ENCODE peak calls at places on chromosomes 7 and 10, in four cellular contexts. U is neuronal stem cell, C is T-helper 2 cell, R is colonic mucosa. T is an unnamed sample.

GRCh38 chr10:35998036-35998435 is 355.9 kb upstream of the FZD8 start:
- DNase-seq in U (no peak), C (no peak), R (no peak), T (no peak)

GRCh38 chr7:1567082-1567771 is 2.6 kb downstream of the PSMG3 start:
- DNase-seq in U (no peak), C (no peak), R (peak), T (no peak)

GRCh38 chr10:112875474-112876267 is 74.4 kb upstream of the TCF7L2 start:
- DNase-seq in U (no peak), C (no peak), R (peak), T (no peak)

GRCh38 chr7:17625038-17625437 is 315.3 kb downstream of the SNX13 start:
- DNase-seq in U (no peak), C (no peak), R (no peak), T (no peak)

GRCh38 chr7:10802526-10802925 is 171.1 kb upstream of the PHF14 start:
- DNase-seq in U (no peak), C (no peak), R (no peak), T (no peak)

GRCh38 chr7:129522088-129522970 is 20.0 kb downstream of the SMKR1 start:
- DNase-seq in U (no peak), C (no peak), R (no peak), T (no peak)

GRCh38 chr10:27747096-27747451 is 1.5 kb upstream of the MKX start:
- DNase-seq in U (no peak), C (no peak), R (no peak), T (no peak)

GRCh38 chr10:95333997-95334792 is 43.4 kb upstream of the PDLIM1 start:
- DNase-seq in U (no peak), C (no peak), R (peak), T (no peak)

GRCh38 chr10:1360011-1360580 is 303.9 kb downstream of the WDR37 start:
- DNase-seq in U (peak), C (peak), R (no peak), T (no peak)

GRCh38 chr7:80859272-80859970 is 59.4 kb downstream of the SEMA3C start:
- DNase-seq in U (no peak), C (no peak), R (no peak), T (peak)

GRCh38 chr10:11629731-11630130 is 18.3 kb upstream of the USP6NL start:
- DNase-seq in U (no peak), C (no peak), R (no peak), T (no peak)

GRCh38 chr7:4951903-4952636 is 6.9 kb downstream of the MMD2 start:
- DNase-seq in U (no peak), C (peak), R (no peak), T (no peak)

GRCh38 chr10:68096913-68097509 is 12.3 kb upstream of the MYPN start:
- DNase-seq in U (no peak), C (no peak), R (peak), T (peak)

GRCh38 chr10:110395350-110396283 is 90.9 kb upstream of the SMNDC1 start:
- DNase-seq in U (no peak), C (peak), R (peak), T (no peak)

GRCh38 chr7:82729172-82730030 is 285.8 kb upstream of the CACNA2D1 start:
- DNase-seq in U (peak), C (no peak), R (no peak), T (peak)

GRCh38 chr7:121741896-121742295 is 131.1 kb upstream of the PTPRZ1 start:
- DNase-seq in U (no peak), C (no peak), R (no peak), T (no peak)

GRCh38 chr7:42742321-42742720 is 169.5 kb downstream of the C7orf25 start:
- DNase-seq in U (no peak), C (no peak), R (no peak), T (no peak)

GRCh38 chr7:123643495-123644428 is 11.9 kb upstream of the LMOD2 start:
- DNase-seq in U (peak), C (no peak), R (no peak), T (no peak)

GRCh38 chr7:99028261-99028971 is 115.5 kb downstream of the SMURF1 start:
- DNase-seq in U (no peak), C (no peak), R (no peak), T (no peak)

T was measured in Ammon's horn.